ENCODE peak calls at places on chromosomes 2 and 18, in six cellular contexts. F is astrocyte, R is right atrium auricular region, N is fibroblast of lung, B is heart left ventricle, P is dorsolateral prefrontal cortex. Z is an unnamed sample.

GRCh38 chr2:108907822-108908716 is 81.0 kb downstream of the EDAR start:
- DNase-seq in F (no peak), R (peak; percentile 55), N (no peak), B (no peak), P (no peak), Z (peak; percentile 66)

GRCh38 chr2:88265352-88265960 is 95.3 kb downstream of the THNSL2 start:
- DNase-seq in F (no peak), R (no peak), N (peak; percentile 18), B (peak; percentile 24), P (no peak), Z (no peak)

GRCh38 chr18:31241900-31242409 is 76.0 kb upstream of the DSG1 start:
- DNase-seq in F (peak; percentile 41), R (no peak), N (no peak), B (no peak), P (no peak), Z (no peak)

GRCh38 chr2:37344453-37345361 is at the start of gene QPCT:
- DNase-seq in F (peak; percentile 47), R (no peak), N (peak; percentile 11), B (peak; percentile 47), P (peak; percentile 71), Z (peak; percentile 95)

GRCh38 chr2:115763601-115764000 is 1321.2 kb downstream of the DPP10 start:
- DNase-seq in F (no peak), R (no peak), N (no peak), B (no peak), P (no peak), Z (no peak)

GRCh38 chr2:25587361-25587760 is 86.0 kb downstream of the DTNB start:
- DNase-seq in F (peak; percentile 61), R (no peak), N (peak; percentile 42), B (no peak), P (no peak), Z (peak; percentile 81)

GRCh38 chr2:43397411-43397810 is 171.0 kb upstream of the ZFP36L2 start:
- DNase-seq in F (no peak), R (no peak), N (no peak), B (no peak), P (no peak), Z (no peak)

GRCh38 chr2:160906878-160907277 is 253.3 kb upstream of the TANK start:
- DNase-seq in F (no peak), R (no peak), N (no peak), B (no peak), P (no peak), Z (no peak)

GRCh38 chr2:55957142-55957541 is 33.6 kb upstream of the EFEMP1 start:
- DNase-seq in F (peak; percentile 73), R (no peak), N (peak; percentile 9), B (no peak), P (no peak), Z (no peak)

GRCh38 chr2:72871880-72872279 is 15.3 kb upstream of the SPR start:
- DNase-seq in F (no peak), R (no peak), N (no peak), B (no peak), P (no peak), Z (no peak)

GRCh38 chr2:3222636-3223035 is 155.0 kb downstream of the EIPR1 start:
- DNase-seq in F (no peak), R (no peak), N (no peak), B (no peak), P (no peak), Z (no peak)

GRCh38 chr2:16653083-16653375 is 12.6 kb downstream of the CYRIA start:
- DNase-seq in F (no peak), R (peak; percentile 59), N (no peak), B (no peak), P (no peak), Z (no peak)

GRCh38 chr18:58186258-58186948 is 142.4 kb downstream of the NEDD4L start:
- DNase-seq in F (peak; percentile 93), R (no peak), N (peak; percentile 52), B (no peak), P (no peak), Z (peak; percentile 81)

GRCh38 chr18:30632058-30632718 is 410.4 kb downstream of the DSC3 start:
- DNase-seq in F (no peak), R (no peak), N (no peak), B (no peak), P (no peak), Z (no peak)

GRCh38 chr2:155525194-155525593 is 807.3 kb downstream of the NR4A2 start:
- DNase-seq in F (no peak), R (no peak), N (no peak), B (no peak), P (no peak), Z (no peak)

GRCh38 chr18:7338846-7339245 is 108.0 kb downstream of the LRRC30 start:
- DNase-seq in F (no peak), R (no peak), N (no peak), B (no peak), P (no peak), Z (no peak)

GRCh38 chr2:105320651-105321215 is 8.8 kb downstream of the TGFBRAP1 start:
- DNase-seq in F (no peak), R (no peak), N (no peak), B (no peak), P (no peak), Z (no peak)

GRCh38 chr2:241211276-241211675 is 22.8 kb downstream of the ANO7 start:
- DNase-seq in F (no peak), R (no peak), N (no peak), B (no peak), P (no peak), Z (no peak)

GRCh38 chr18:25282282-25282681 is 69.7 kb downstream of the ZNF521 start:
- DNase-seq in F (no peak), R (no peak), N (no peak), B (no peak), P (no peak), Z (no peak)

GRCh38 chr18:56431551-56431950 is 206.8 kb downstream of the TXNL1 start:
- DNase-seq in F (peak; percentile 48), R (no peak), N (no peak), B (no peak), P (no peak), Z (no peak)

GRCh38 chr2:163647300-163647699 is 88.5 kb downstream of the FIGN start:
- DNase-seq in F (no peak), R (no peak), N (no peak), B (no peak), P (no peak), Z (no peak)

GRCh38 chr2:200509227-200509607 is 651 bp downstream of the KCTD18 start:
- DNase-seq in F (no peak), R (no peak), N (peak; percentile 18), B (peak; percentile 15), P (peak; percentile 46), Z (peak; percentile 55)

GRCh38 chr18:51425475-51425874 is 228.0 kb upstream of the MEX3C start:
- DNase-seq in F (no peak), R (no peak), N (no peak), B (no peak), P (no peak), Z (no peak)

GRCh38 chr18:5851998-5852397 is 43.3 kb downstream of the TMEM200C start:
- DNase-seq in F (no peak), R (no peak), N (peak; percentile 5), B (no peak), P (no peak), Z (no peak)

GRCh38 chr2:230000118-230000841 is 68.4 kb downstream of the SLC16A14 start:
- DNase-seq in F (no peak), R (no peak), N (no peak), B (no peak), P (no peak), Z (no peak)

GRCh38 chr18:49898421-49898820 is 85.1 kb upstream of the ACAA2 start:
- DNase-seq in F (peak; percentile 57), R (no peak), N (peak; percentile 76), B (peak; percentile 13), P (no peak), Z (peak; percentile 82)

GRCh38 chr18:28095041-28095440 is 81.9 kb downstream of the CDH2 start:
- DNase-seq in F (peak; percentile 81), R (no peak), N (no peak), B (no peak), P (no peak), Z (peak; percentile 42)

GRCh38 chr2:121030523-121030922 is 254.5 kb downstream of the TFCP2L1 start:
- DNase-seq in F (no peak), R (no peak), N (no peak), B (no peak), P (no peak), Z (no peak)

GRCh38 chr2:121034551-121034950 is 250.5 kb downstream of the TFCP2L1 start:
- DNase-seq in F (no peak), R (no peak), N (no peak), B (no peak), P (no peak), Z (no peak)

GRCh38 chr2:121031568-121032340 is 253.2 kb downstream of the TFCP2L1 start:
- DNase-seq in F (no peak), R (peak; percentile 51), N (no peak), B (no peak), P (no peak), Z (no peak)

GRCh38 chr2:121036226-121036692 is 248.7 kb downstream of the TFCP2L1 start:
- DNase-seq in F (no peak), R (no peak), N (no peak), B (no peak), P (no peak), Z (no peak)

DNA sequence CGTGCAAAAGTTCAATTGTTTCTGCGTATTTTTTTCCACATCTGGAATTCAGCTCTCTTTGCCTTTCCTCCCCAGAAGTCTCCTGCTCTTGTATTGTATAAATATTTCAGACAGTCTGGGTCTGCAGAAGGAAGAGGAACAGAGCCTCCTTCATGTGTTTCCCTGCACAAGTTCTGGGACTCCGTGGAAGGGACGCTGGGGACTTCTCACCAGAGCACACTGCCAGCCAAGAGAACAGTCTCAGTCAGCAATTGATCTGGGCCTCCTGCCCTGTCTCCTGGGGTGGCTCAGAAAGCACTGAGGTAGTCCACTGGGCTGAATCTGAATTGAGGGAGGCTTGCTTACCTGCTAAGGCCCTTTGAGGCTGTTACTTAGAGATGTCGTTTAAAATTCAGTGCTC is 251.4 kb downstream of the TFCP2L1 start:
- DNase-seq in F (no peak), R (no peak), N (no peak), B (no peak), P (no peak), Z (no peak)
- H3K27me3 ChIP-seq in F (peaks cover 57% of the 10 kb centered on the region), R (no peaks in the 10 kb centered on the region), N (peaks cover 36% of the 10 kb centered on the region), B (no peaks in the 10 kb centered on the region), P (peaks cover 3% of the 10 kb centered on the region), Z (peaks cover 88% of the 10 kb centered on the region)

GRCh38 chr2:233352141-233352842 is 2.0 kb upstream of the DGKD start:
- DNase-seq in F (no peak), R (no peak), N (no peak), B (no peak), P (no peak), Z (no peak)
- H3K27ac ChIP-seq in F (no peak overlapping the region), R (no peak overlapping the region), N (no peak overlapping the region), B (no peak overlapping the region), P (no peak overlapping the region), Z (no peak overlapping the region)

GRCh38 chr18:487371-487770 is 13.1 kb downstream of the COLEC12 start:
- DNase-seq in F (peak; percentile 13), R (no peak), N (no peak), B (no peak), P (no peak), Z (no peak)
- H3K27me3 ChIP-seq in F (no peaks in the 10 kb centered on the region), R (no peaks in the 10 kb centered on the region), N (no peaks in the 10 kb centered on the region), B (no peaks in the 10 kb centered on the region), P (no peaks in the 10 kb centered on the region), Z (no peaks in the 10 kb centered on the region)

DNA sequence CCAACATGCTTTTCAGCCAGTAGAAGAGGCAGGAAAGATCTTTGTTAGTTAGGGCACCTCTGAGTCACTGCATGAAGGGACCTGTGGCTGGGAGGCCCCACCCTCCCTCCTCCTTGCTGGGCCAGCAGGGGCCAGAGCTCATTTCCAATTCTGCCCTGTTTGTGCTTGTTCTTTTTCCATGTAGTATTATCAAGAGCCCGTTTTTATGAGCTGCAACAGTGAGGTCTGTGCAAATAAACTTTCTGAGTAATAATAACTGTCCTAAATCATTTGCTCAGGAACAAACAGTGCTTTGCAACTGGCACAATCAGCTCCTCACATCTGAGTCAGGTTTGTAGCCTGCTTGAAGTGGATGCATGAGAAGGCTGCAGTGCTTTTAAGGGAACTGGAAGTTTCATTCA is 128.0 kb downstream of the ARL4C start:
- DNase-seq in F (peak; percentile 23), R (no peak), N (peak; percentile 78), B (no peak), P (no peak), Z (peak; percentile 81)
- H3K27ac ChIP-seq in F (no peak overlapping the region), R (no peak overlapping the region), N (no peak overlapping the region), B (no peak overlapping the region), P (no peak overlapping the region), Z (no peak overlapping the region)